ENCODE peak calls at places on chromosomes 1 and 21, in ten cellular contexts. C is esophagus muscularis mucosa, T is stomach, L is ovary, J is upper lobe of left lung, G is A549, Q is suprapubic skin, U is sigmoid colon, V is GM12878, R is transverse colon. M is an unnamed sample.
A peak's percentile ranks its signal among the peaks of the same experiment; 100 is the strongest.

GRCh38 chr1:171422489-171422888 is 62.8 kb upstream of the PRRC2C start:
- DNase-seq in C (no peak), T (no peak), L (no peak), J (no peak), G (no peak), Q (no peak), U (no peak), V (no peak), R (no peak), M (no peak)

GRCh38 chr1:9593492-9594465 is 5.1 kb downstream of the TMEM201 start:
- DNase-seq in C (no peak), T (peak; percentile 49), L (no peak), J (peak; percentile 59), G (no peak), Q (no peak), U (peak; percentile 80), V (peak; percentile 30), R (peak; percentile 55), M (no peak)

GRCh38 chr21:42474043-42474831 is 21.8 kb downstream of the RSPH1 start:
- DNase-seq in C (no peak), T (peak; percentile 90), L (no peak), J (peak; percentile 83), G (peak; percentile 68), Q (peak; percentile 58), U (no peak), V (no peak), R (peak; percentile 94), M (no peak)

GRCh38 chr1:19374926-19375325 is 62.8 kb downstream of the SLC66A1 start:
- DNase-seq in C (no peak), T (no peak), L (no peak), J (no peak), G (no peak), Q (no peak), U (no peak), V (no peak), R (no peak), M (no peak)

GRCh38 chr1:218425647-218426342 is 80.7 kb downstream of the TGFB2 start:
- DNase-seq in C (no peak), T (no peak), L (no peak), J (no peak), G (peak; percentile 35), Q (no peak), U (no peak), V (no peak), R (no peak), M (no peak)

GRCh38 chr1:181062800-181063428 is 25.6 kb upstream of the IER5 start:
- DNase-seq in C (no peak), T (no peak), L (no peak), J (peak; percentile 35), G (no peak), Q (no peak), U (no peak), V (peak; percentile 87), R (no peak), M (peak; percentile 21)

GRCh38 chr1:18057643-18058042 is 50.0 kb upstream of the IGSF21 start:
- DNase-seq in C (no peak), T (no peak), L (no peak), J (no peak), G (no peak), Q (no peak), U (no peak), V (no peak), R (no peak), M (no peak)

GRCh38 chr1:232084584-232085223 is 458.1 kb downstream of the DISC1 start:
- DNase-seq in C (no peak), T (no peak), L (no peak), J (no peak), G (no peak), Q (no peak), U (no peak), V (no peak), R (no peak), M (no peak)

GRCh38 chr1:219526074-219526473 is 86.8 kb downstream of the ZC3H11B start:
- DNase-seq in C (no peak), T (no peak), L (no peak), J (no peak), G (no peak), Q (no peak), U (no peak), V (no peak), R (no peak), M (no peak)

GRCh38 chr1:219527994-219528393 is 84.9 kb downstream of the ZC3H11B start:
- DNase-seq in C (no peak), T (no peak), L (no peak), J (no peak), G (no peak), Q (no peak), U (no peak), V (no peak), R (no peak), M (no peak)

GRCh38 chr1:219529116-219529515 is 83.8 kb downstream of the ZC3H11B start:
- DNase-seq in C (no peak), T (no peak), L (no peak), J (no peak), G (no peak), Q (no peak), U (no peak), V (no peak), R (no peak), M (no peak)

GRCh38 chr1:219533280-219533679 is 79.6 kb downstream of the ZC3H11B start:
- DNase-seq in C (no peak), T (no peak), L (no peak), J (no peak), G (no peak), Q (peak; percentile 78), U (peak; percentile 69), V (no peak), R (no peak), M (peak; percentile 75)

GRCh38 chr1:219528633-219529032 is 84.3 kb downstream of the ZC3H11B start:
- DNase-seq in C (no peak), T (no peak), L (no peak), J (no peak), G (no peak), Q (no peak), U (no peak), V (no peak), R (no peak), M (no peak)
- TF ChIP-seq EP300 in C (no peak), T (no peak), L (no peak), J (no peak), G (no peak), Q (no peak), U (no peak), V (no peak), R (no peak), M (no peak)

GRCh38 chr1:16068356-16069270 is 4.8 kb downstream of the FAM131C start:
- DNase-seq in C (no peak), T (peak; percentile 54), L (no peak), J (peak; percentile 65), G (no peak), Q (no peak), U (no peak), V (no peak), R (no peak), M (no peak)

GRCh38 chr1:16072095-16072494 is 1.4 kb downstream of the FAM131C start:
- DNase-seq in C (no peak), T (no peak), L (no peak), J (no peak), G (no peak), Q (no peak), U (no peak), V (no peak), R (no peak), M (no peak)

GRCh38 chr1:16072616-16073484 is 601 bp downstream of the FAM131C start:
- DNase-seq in C (no peak), T (no peak), L (no peak), J (no peak), G (peak; percentile 39), Q (no peak), U (no peak), V (no peak), R (no peak), M (no peak)

GRCh38 chr1:16071614-16072013 is 1.8 kb downstream of the FAM131C start:
- DNase-seq in C (no peak), T (no peak), L (no peak), J (no peak), G (no peak), Q (no peak), U (no peak), V (no peak), R (no peak), M (no peak)

DNA sequence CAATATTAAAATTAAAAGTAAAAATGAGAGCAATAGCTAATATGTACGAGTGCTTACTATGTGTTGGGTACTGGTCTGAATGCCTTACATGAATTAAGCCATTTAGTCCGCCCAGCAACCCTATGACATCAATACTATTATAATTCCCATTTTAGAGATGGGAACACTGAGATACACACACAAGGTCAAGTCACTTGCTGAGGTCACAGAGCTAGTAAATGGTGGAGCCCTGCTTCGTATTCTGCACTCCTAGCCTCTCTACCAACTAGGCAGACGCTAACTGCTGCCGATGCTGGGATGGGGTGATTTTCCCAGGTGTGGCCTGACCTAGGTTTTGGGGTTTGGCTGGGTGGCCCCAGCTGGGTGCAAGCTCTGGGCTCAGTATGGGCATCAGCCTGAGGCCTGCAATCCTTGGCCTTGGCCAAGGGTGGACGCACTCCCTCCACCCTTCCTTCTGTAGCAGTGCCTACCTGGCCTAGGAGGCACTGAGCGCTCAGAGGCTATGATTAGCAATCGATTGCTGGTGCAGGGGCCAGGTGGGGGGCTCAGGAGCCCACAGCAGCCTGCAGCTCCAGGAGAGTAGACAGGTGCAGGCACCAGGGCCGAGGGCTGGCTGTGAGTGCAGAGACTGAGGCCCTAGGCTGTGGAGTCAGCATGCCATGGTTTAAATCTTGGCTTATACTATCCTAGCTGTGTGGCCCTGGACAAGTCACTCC is 2.7 kb downstream of the FAM131C start:
- DNase-seq in C (no peak), T (no peak), L (no peak), J (no peak), G (no peak), Q (no peak), U (no peak), V (no peak), R (no peak), M (no peak)
- TF ChIP-seq POLR2A in C (no peak), T (no peak), L (no peak), J (no peak), G (no peak), Q (no peak), U (no peak), V (no peak), R (no peak), M (no peak)

GRCh38 chr21:37483776-37484175 is 117.2 kb downstream of the DYRK1A start:
- DNase-seq in C (no peak), T (no peak), L (no peak), J (no peak), G (no peak), Q (no peak), U (no peak), V (no peak), R (no peak), M (no peak)
- TF ChIP-seq EP300 in C (no peak), T (no peak), L (no peak), J (no peak), G (no peak), Q (no peak), U (no peak), V (no peak), R (no peak), M (no peak)

DNA sequence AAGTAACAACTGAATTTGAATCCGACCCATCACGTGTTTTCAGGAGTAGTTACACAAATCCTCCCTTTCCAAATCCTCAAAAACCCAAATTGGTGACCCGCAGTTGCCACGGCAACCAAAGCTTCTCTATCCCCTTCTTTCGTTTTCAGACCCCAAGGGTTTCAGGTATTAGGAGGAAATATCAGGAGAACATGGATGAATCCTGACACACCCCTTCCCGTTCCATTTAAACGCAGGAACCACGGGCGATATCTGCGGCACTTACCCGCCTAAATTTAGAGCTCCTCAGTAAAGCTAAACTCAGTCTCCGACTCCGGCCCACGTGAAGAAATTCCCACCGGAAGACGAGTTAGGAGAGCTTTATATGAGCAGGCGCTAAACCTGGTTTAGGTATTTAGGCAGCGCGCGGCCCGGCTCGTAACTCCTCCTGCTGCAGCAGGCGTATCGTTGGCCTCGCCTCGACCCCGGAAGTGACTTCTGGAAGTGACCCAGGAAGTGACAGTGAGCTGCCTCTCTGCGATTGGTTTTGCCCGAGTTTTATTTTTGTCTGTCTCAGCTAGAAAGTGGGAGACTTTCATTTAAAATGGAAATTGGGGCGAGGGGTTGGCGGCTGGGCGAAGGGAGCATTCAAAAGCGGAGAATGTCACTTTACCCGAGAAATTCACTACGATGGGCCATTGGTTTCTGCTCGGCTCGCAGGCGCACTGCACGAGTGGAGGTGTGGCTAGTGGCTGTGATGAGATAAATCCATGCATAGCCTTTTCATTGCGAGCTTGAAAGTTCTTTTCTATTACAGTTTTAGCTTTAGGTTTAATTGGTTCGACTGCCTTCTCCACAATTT is at the start of gene TAF1A:
- DNase-seq in C (peak; percentile 96), T (peak; percentile 87), L (peak; percentile 89), J (peak; percentile 91), G (peak; percentile 87), Q (peak; percentile 95), U (peak; percentile 94), V (peak; percentile 43), R (peak; percentile 92), M (peak; percentile 75)
- TF ChIP-seq POLR2A in C (no peak), T (no peak), L (peak; percentile 26), J (no peak), G (peak; percentile 51), Q (no peak), U (no peak), V (peak; percentile 84), R (peak; percentile 41), M (peak; percentile 23)

M was measured in tibial nerve.